ENCODE peak calls at places on chromosomes 4 and X, in eight cellular contexts. E is cardiac fibroblast, A is osteocyte, N is NCI-H774, H is AG04449, L is non-pigmented ciliary epithelial cell, D is NCI-H1092, W is ELR. G is an unnamed sample.

GRCh38 chrX:94400488-94400887 is 726.5 kb downstream of the FAM133A start:
- DNase-seq in E (no peak), A (no peak), N (no peak), H (no peak), L (no peak), D (no peak), W (no peak), G (no peak)

GRCh38 chr4:87565746-87566145 is 36.6 kb upstream of the SPARCL1 start:
- DNase-seq in E (no peak), A (no peak), N (no peak), H (no peak), L (no peak), D (no peak), W (no peak), G (no peak)

GRCh38 chr4:145871209-145871608 is 67.4 kb downstream of the ZNF827 start:
- DNase-seq in E (no peak), A (no peak), N (no peak), H (no peak), L (no peak), D (no peak), W (no peak), G (no peak)

GRCh38 chrX:110108381-110108796 is 105.5 kb downstream of the TMEM164 start:
- DNase-seq in E (peak; percentile 73), A (no peak), N (no peak), H (no peak), L (no peak), D (no peak), W (no peak), G (peak; percentile 32)

GRCh38 chrX:141341341-141341740 is 99.0 kb upstream of the SPANXC start:
- DNase-seq in E (peak; percentile 77), A (no peak), N (no peak), H (peak; percentile 24), L (peak; percentile 32), D (no peak), W (peak; percentile 81), G (peak; percentile 66)

GRCh38 chr4:86387013-86387412 is 27.2 kb upstream of the MAPK10 start:
- DNase-seq in E (no peak), A (no peak), N (no peak), H (no peak), L (no peak), D (no peak), W (no peak), G (no peak)

GRCh38 chr4:75844151-75844662 is 58.0 kb downstream of the PPEF2 start:
- DNase-seq in E (peak; percentile 92), A (no peak), N (no peak), H (peak; percentile 93), L (peak; percentile 90), D (no peak), W (peak; percentile 64), G (peak; percentile 88)

GRCh38 chr4:3237711-3238560 is 11.0 kb upstream of the MSANTD1 start:
- DNase-seq in E (no peak), A (no peak), N (no peak), H (no peak), L (no peak), D (no peak), W (no peak), G (no peak)

GRCh38 chrX:72128183-72128834 is 3.4 kb downstream of the RTL5 start:
- DNase-seq in E (no peak), A (no peak), N (no peak), H (no peak), L (no peak), D (no peak), W (no peak), G (no peak)

GRCh38 chr4:73776363-73776762 is 36.0 kb downstream of the CXCL8 start:
- DNase-seq in E (peak; percentile 99), A (no peak), N (no peak), H (no peak), L (peak; percentile 86), D (peak; percentile 37), W (peak; percentile 50), G (peak; percentile 96)

GRCh38 chr4:112284662-112285411 is 867 bp downstream of the TIFA start:
- DNase-seq in E (peak; percentile 54), A (no peak), N (no peak), H (no peak), L (no peak), D (no peak), W (peak; percentile 32), G (peak; percentile 70)

GRCh38 chr4:36432556-36432955 is 151.1 kb downstream of the DTHD1 start:
- DNase-seq in E (no peak), A (no peak), N (no peak), H (no peak), L (no peak), D (no peak), W (no peak), G (no peak)

GRCh38 chr4:1983846-1984405 is 24.8 kb downstream of the NELFA start:
- DNase-seq in E (no peak), A (peak; percentile 81), N (no peak), H (no peak), L (no peak), D (no peak), W (no peak), G (no peak)

GRCh38 chrX:63128509-63128908 is 222.6 kb downstream of the SPIN4 start:
- DNase-seq in E (peak; percentile 53), A (no peak), N (no peak), H (no peak), L (peak; percentile 1), D (no peak), W (peak; percentile 14), G (no peak)

GRCh38 chr4:13261486-13262257 is 222.5 kb downstream of the RAB28 start:
- DNase-seq in E (no peak), A (no peak), N (no peak), H (no peak), L (no peak), D (no peak), W (no peak), G (peak; percentile 22)

GRCh38 chr4:25861951-25862410 is 807 bp downstream of the SEL1L3 start:
- DNase-seq in E (peak; percentile 60), A (no peak), N (peak; percentile 10), H (no peak), L (no peak), D (no peak), W (peak; percentile 25), G (no peak)

GRCh38 chr4:178778500-178778899 is 1336.3 kb upstream of the AGA start:
- DNase-seq in E (no peak), A (no peak), N (no peak), H (no peak), L (no peak), D (no peak), W (no peak), G (no peak)

GRCh38 chr4:144709793-144710525 is 64.0 kb downstream of the HHIP start:
- DNase-seq in E (peak; percentile 95), A (no peak), N (no peak), H (no peak), L (peak; percentile 34), D (no peak), W (peak; percentile 92), G (peak; percentile 85)

GRCh38 chrX:13125188-13125587 is 80.8 kb upstream of the FAM9C start:
- DNase-seq in E (no peak), A (no peak), N (no peak), H (no peak), L (no peak), D (no peak), W (no peak), G (no peak)

GRCh38 chrX:6500717-6501116 is 34.2 kb downstream of the VCX3A start:
- DNase-seq in E (no peak), A (no peak), N (no peak), H (no peak), L (no peak), D (no peak), W (no peak), G (no peak)

GRCh38 chr4:140691369-140691768 is 64.8 kb downstream of the TBC1D9 start:
- DNase-seq in E (peak; percentile 68), A (no peak), N (no peak), H (no peak), L (no peak), D (no peak), W (no peak), G (peak; percentile 38)

GRCh38 chr4:41644915-41645295 is 103.6 kb downstream of the PHOX2B start:
- DNase-seq in E (no peak), A (no peak), N (no peak), H (no peak), L (no peak), D (no peak), W (no peak), G (no peak)

GRCh38 chr4:24613474-24613873 is 29.1 kb upstream of the DHX15 start:
- DNase-seq in E (no peak), A (no peak), N (no peak), H (no peak), L (no peak), D (no peak), W (no peak), G (no peak)

GRCh38 chr4:124980276-124980752 is 267.8 kb upstream of the ANKRD50 start:
- DNase-seq in E (peak; percentile 79), A (no peak), N (no peak), H (peak; percentile 16), L (peak; percentile 44), D (no peak), W (peak; percentile 86), G (peak; percentile 10)

GRCh38 chrX:10356979-10357378 is 200.2 kb downstream of the CLCN4 start:
- DNase-seq in E (peak; percentile 26), A (no peak), N (no peak), H (no peak), L (no peak), D (no peak), W (peak; percentile 70), G (peak; percentile 30)

GRCh38 chrX:129653985-129654651 is 638 bp downstream of the APLN start:
- DNase-seq in E (no peak), A (peak; percentile 83), N (peak; percentile 37), H (no peak), L (no peak), D (no peak), W (peak; percentile 45), G (peak; percentile 43)

GRCh38 chr4:157713342-157713741 is 459.5 kb downstream of the GASK1B start:
- DNase-seq in E (peak; percentile 18), A (no peak), N (no peak), H (no peak), L (no peak), D (no peak), W (no peak), G (no peak)

GRCh38 chrX:152869972-152870371 is 27.9 kb upstream of the ZNF185 start:
- DNase-seq in E (no peak), A (no peak), N (no peak), H (no peak), L (no peak), D (no peak), W (no peak), G (no peak)

GRCh38 chr4:174398728-174399127 is 115.0 kb downstream of the CEP44 start:
- DNase-seq in E (peak; percentile 77), A (no peak), N (no peak), H (peak; percentile 4), L (peak; percentile 50), D (no peak), W (peak; percentile 72), G (peak; percentile 89)

GRCh38 chrX:34880656-34881055 is 61.9 kb upstream of the FAM47B start:
- DNase-seq in E (peak; percentile 72), A (no peak), N (no peak), H (no peak), L (peak; percentile 51), D (no peak), W (peak; percentile 85), G (no peak)

GRCh38 chrX:134512566-134512965 is 52.6 kb downstream of the HPRT1 start:
- DNase-seq in E (peak; percentile 89), A (no peak), N (no peak), H (no peak), L (peak; percentile 67), D (no peak), W (peak; percentile 88), G (peak; percentile 79)

GRCh38 chr4:164888096-164888495 is 11.1 kb downstream of the APELA start:
- DNase-seq in E (no peak), A (no peak), N (no peak), H (no peak), L (no peak), D (no peak), W (no peak), G (no peak)

GRCh38 chr4:147117400-147117799 is 171.7 kb upstream of the TTC29 start:
- DNase-seq in E (no peak), A (no peak), N (no peak), H (no peak), L (no peak), D (no peak), W (no peak), G (no peak)

GRCh38 chrX:51641421-51642021 is 22.8 kb upstream of the CENPVL3 start:
- DNase-seq in E (peak; percentile 65), A (no peak), N (peak; percentile 0), H (peak; percentile 9), L (peak; percentile 4), D (peak; percentile 46), W (peak; percentile 49), G (peak; percentile 27)

G was measured in LHCN-M2.